ENCODE peak calls at places on chromosomes 1 and 21, in seven cellular contexts. R, Y, D, U, Q, G and P are unnamed samples.

GRCh38 chr1:9724706-9725476 is 73.4 kb downstream of the PIK3CD start:
- DNase-seq in R (peak; percentile 35), Y (peak; percentile 65), D (no peak), U (peak; percentile 43), Q (peak; percentile 58), G (peak; percentile 14), P (peak; percentile 64)

GRCh38 chr1:27307851-27308598 is 13.9 kb upstream of the TMEM222 start:
- DNase-seq in R (peak; percentile 52), Y (no peak), D (no peak), U (no peak), Q (no peak), G (no peak), P (no peak)

GRCh38 chr21:34129039-34129891 is 55.9 kb downstream of the MRPS6 start:
- DNase-seq in R (no peak), Y (peak; percentile 42), D (peak; percentile 42), U (peak; percentile 84), Q (peak; percentile 53), G (no peak), P (peak; percentile 85)

GRCh38 chr1:204885288-204885711 is 14.6 kb downstream of the NFASC start:
- DNase-seq in R (no peak), Y (peak; percentile 40), D (no peak), U (no peak), Q (no peak), G (peak; percentile 36), P (no peak)

GRCh38 chr1:236681184-236681583 is 5.1 kb upstream of the ACTN2 start:
- DNase-seq in R (no peak), Y (no peak), D (no peak), U (no peak), Q (no peak), G (no peak), P (no peak)

GRCh38 chr1:40096977-40097782 is at the start of gene PPT1:
- DNase-seq in R (peak; percentile 69), Y (peak; percentile 82), D (peak; percentile 66), U (peak; percentile 59), Q (peak; percentile 75), G (peak; percentile 70), P (peak; percentile 34)

GRCh38 chr1:235910357-235911299 is 43.9 kb upstream of the LYST start:
- DNase-seq in R (no peak), Y (no peak), D (peak; percentile 66), U (peak; percentile 96), Q (peak; percentile 27), G (no peak), P (peak; percentile 15)

GRCh38 chr1:165490175-165490574 is 45.2 kb upstream of the RXRG start:
- DNase-seq in R (no peak), Y (no peak), D (no peak), U (no peak), Q (no peak), G (no peak), P (no peak)

GRCh38 chr1:236021424-236022135 is 43.3 kb downstream of the NID1 start:
- DNase-seq in R (no peak), Y (no peak), D (peak; percentile 12), U (no peak), Q (no peak), G (no peak), P (no peak)

GRCh38 chr1:40792036-40792435 is 8.4 kb downstream of the KCNQ4 start:
- DNase-seq in R (no peak), Y (no peak), D (no peak), U (no peak), Q (no peak), G (no peak), P (no peak)

GRCh38 chr1:233304489-233305102 is 9.1 kb upstream of the PCNX2 start:
- DNase-seq in R (peak; percentile 68), Y (no peak), D (no peak), U (no peak), Q (no peak), G (no peak), P (peak; percentile 21)

GRCh38 chr21:44521301-44521927 is 18.6 kb downstream of the KRTAP10-1 start:
- DNase-seq in R (no peak), Y (no peak), D (no peak), U (no peak), Q (no peak), G (no peak), P (no peak)

GRCh38 chr21:38171723-38172344 is 85.0 kb upstream of the KCNJ15 start:
- DNase-seq in R (no peak), Y (no peak), D (peak; percentile 52), U (peak; percentile 73), Q (no peak), G (no peak), P (no peak)